ENCODE peak calls at places on chromosomes 5 and 9, in ten cellular contexts. One of them, this sample, is unnamed.

GRCh38 chr5:64869419-64869818 is 100.7 kb downstream of the CWC27 start:
- DNase-seq in cardiac muscle cell: peak; percentile 53
- DNase-seq in adrenal gland: no peak
- DNase-seq in trophoblast cell: no peak
- DNase-seq in left ventricle myocardium inferior: no peak
- DNase-seq in GM23248: peak; percentile 85
- DNase-seq in mammary epithelial cell: peak; percentile 57
- DNase-seq in endodermal cell: no peak
- DNase-seq in neuronal stem cell: peak; percentile 82
- DNase-seq in hepatocyte: no peak
- DNase-seq in this sample: peak; percentile 84

GRCh38 chr9:121240394-121241145 is 27.4 kb upstream of the GSN start:
- DNase-seq in cardiac muscle cell: no peak
- DNase-seq in adrenal gland: no peak
- DNase-seq in trophoblast cell: no peak
- DNase-seq in left ventricle myocardium inferior: no peak
- DNase-seq in GM23248: peak; percentile 26
- DNase-seq in mammary epithelial cell: no peak
- DNase-seq in endodermal cell: no peak
- DNase-seq in neuronal stem cell: no peak
- DNase-seq in hepatocyte: no peak
- DNase-seq in this sample: no peak

GRCh38 chr9:132090771-132091170 is 11.1 kb upstream of the MED27 start:
- DNase-seq in cardiac muscle cell: peak; percentile 43
- DNase-seq in adrenal gland: no peak
- DNase-seq in trophoblast cell: no peak
- DNase-seq in left ventricle myocardium inferior: no peak
- DNase-seq in GM23248: peak; percentile 45
- DNase-seq in mammary epithelial cell: peak; percentile 81
- DNase-seq in endodermal cell: no peak
- DNase-seq in neuronal stem cell: no peak
- DNase-seq in hepatocyte: no peak
- DNase-seq in this sample: peak; percentile 17

GRCh38 chr5:107887181-107887580 is 216.4 kb upstream of the EFNA5 start:
- DNase-seq in cardiac muscle cell: no peak
- DNase-seq in adrenal gland: no peak
- DNase-seq in trophoblast cell: no peak
- DNase-seq in left ventricle myocardium inferior: no peak
- DNase-seq in GM23248: no peak
- DNase-seq in mammary epithelial cell: no peak
- DNase-seq in endodermal cell: no peak
- DNase-seq in neuronal stem cell: no peak
- DNase-seq in hepatocyte: no peak
- DNase-seq in this sample: no peak

GRCh38 chr9:137089232-137089947 is 2.6 kb downstream of the MAN1B1 start:
- DNase-seq in cardiac muscle cell: no peak
- DNase-seq in adrenal gland: no peak
- DNase-seq in trophoblast cell: peak; percentile 43
- DNase-seq in left ventricle myocardium inferior: no peak
- DNase-seq in GM23248: no peak
- DNase-seq in mammary epithelial cell: no peak
- DNase-seq in endodermal cell: no peak
- DNase-seq in neuronal stem cell: no peak
- DNase-seq in hepatocyte: no peak
- DNase-seq in this sample: no peak

GRCh38 chr5:1508679-1509290 is 15.0 kb downstream of the LPCAT1 start:
- DNase-seq in cardiac muscle cell: no peak
- DNase-seq in adrenal gland: no peak
- DNase-seq in trophoblast cell: no peak
- DNase-seq in left ventricle myocardium inferior: peak; percentile 10
- DNase-seq in GM23248: no peak
- DNase-seq in mammary epithelial cell: no peak
- DNase-seq in endodermal cell: peak; percentile 22
- DNase-seq in neuronal stem cell: no peak
- DNase-seq in hepatocyte: no peak
- DNase-seq in this sample: no peak

GRCh38 chr5:1512541-1513291 is 11.0 kb downstream of the LPCAT1 start:
- DNase-seq in cardiac muscle cell: no peak
- DNase-seq in adrenal gland: peak; percentile 43
- DNase-seq in trophoblast cell: peak; percentile 63
- DNase-seq in left ventricle myocardium inferior: peak; percentile 10
- DNase-seq in GM23248: no peak
- DNase-seq in mammary epithelial cell: no peak
- DNase-seq in endodermal cell: peak; percentile 36
- DNase-seq in neuronal stem cell: no peak
- DNase-seq in hepatocyte: no peak
- DNase-seq in this sample: no peak

GRCh38 chr5:138979684-138980275 is 104.6 kb upstream of the LRRTM2 start:
- DNase-seq in cardiac muscle cell: peak; percentile 14
- DNase-seq in adrenal gland: peak; percentile 24
- DNase-seq in trophoblast cell: no peak
- DNase-seq in left ventricle myocardium inferior: no peak
- DNase-seq in GM23248: no peak
- DNase-seq in mammary epithelial cell: no peak
- DNase-seq in endodermal cell: peak; percentile 41
- DNase-seq in neuronal stem cell: no peak
- DNase-seq in hepatocyte: no peak
- DNase-seq in this sample: no peak

GRCh38 chr9:75108571-75108970 is 20.3 kb downstream of the OSTF1 start:
- DNase-seq in cardiac muscle cell: peak; percentile 83
- DNase-seq in adrenal gland: peak; percentile 86
- DNase-seq in trophoblast cell: peak; percentile 63
- DNase-seq in left ventricle myocardium inferior: peak; percentile 48
- DNase-seq in GM23248: peak; percentile 71
- DNase-seq in mammary epithelial cell: no peak
- DNase-seq in endodermal cell: no peak
- DNase-seq in neuronal stem cell: no peak
- DNase-seq in hepatocyte: no peak
- DNase-seq in this sample: peak; percentile 56

GRCh38 chr5:62299097-62299496 is 6.9 kb upstream of the KIF2A start:
- DNase-seq in cardiac muscle cell: no peak
- DNase-seq in adrenal gland: no peak
- DNase-seq in trophoblast cell: peak; percentile 51
- DNase-seq in left ventricle myocardium inferior: no peak
- DNase-seq in GM23248: no peak
- DNase-seq in mammary epithelial cell: no peak
- DNase-seq in endodermal cell: no peak
- DNase-seq in neuronal stem cell: no peak
- DNase-seq in hepatocyte: no peak
- DNase-seq in this sample: no peak

GRCh38 chr5:52069997-52070396 is 686.7 kb downstream of the ISL1 start:
- DNase-seq in cardiac muscle cell: no peak
- DNase-seq in adrenal gland: no peak
- DNase-seq in trophoblast cell: peak; percentile 1
- DNase-seq in left ventricle myocardium inferior: no peak
- DNase-seq in GM23248: no peak
- DNase-seq in mammary epithelial cell: peak; percentile 6
- DNase-seq in endodermal cell: no peak
- DNase-seq in neuronal stem cell: no peak
- DNase-seq in hepatocyte: no peak
- DNase-seq in this sample: no peak

GRCh38 chr9:87818308-87818707 is 64.4 kb upstream of the SPATA31E1 start:
- DNase-seq in cardiac muscle cell: no peak
- DNase-seq in adrenal gland: no peak
- DNase-seq in trophoblast cell: no peak
- DNase-seq in left ventricle myocardium inferior: no peak
- DNase-seq in GM23248: no peak
- DNase-seq in mammary epithelial cell: no peak
- DNase-seq in endodermal cell: no peak
- DNase-seq in neuronal stem cell: no peak
- DNase-seq in hepatocyte: no peak
- DNase-seq in this sample: no peak

GRCh38 chr5:58773744-58774441 is 191.0 kb downstream of the RAB3C start:
- DNase-seq in cardiac muscle cell: peak; percentile 29
- DNase-seq in adrenal gland: peak; percentile 80
- DNase-seq in trophoblast cell: no peak
- DNase-seq in left ventricle myocardium inferior: peak; percentile 41
- DNase-seq in GM23248: no peak
- DNase-seq in mammary epithelial cell: no peak
- DNase-seq in endodermal cell: no peak
- DNase-seq in neuronal stem cell: no peak
- DNase-seq in hepatocyte: no peak
- DNase-seq in this sample: no peak

GRCh38 chr9:96021616-96022444 is 146.3 kb downstream of the ERCC6L2 start:
- DNase-seq in cardiac muscle cell: no peak
- DNase-seq in adrenal gland: no peak
- DNase-seq in trophoblast cell: peak; percentile 5
- DNase-seq in left ventricle myocardium inferior: peak; percentile 25
- DNase-seq in GM23248: no peak
- DNase-seq in mammary epithelial cell: no peak
- DNase-seq in endodermal cell: peak; percentile 76
- DNase-seq in neuronal stem cell: peak; percentile 18
- DNase-seq in hepatocyte: no peak
- DNase-seq in this sample: no peak
- H3K27me3 ChIP-seq in cardiac muscle cell: peaks cover 17% of the 10 kb centered on the region
- H3K27me3 ChIP-seq in adrenal gland: peaks cover 8% of the 10 kb centered on the region
- H3K27me3 ChIP-seq in trophoblast cell: peaks cover 24% of the 10 kb centered on the region
- H3K27me3 ChIP-seq in left ventricle myocardium inferior: peaks cover 79% of the 10 kb centered on the region
- H3K27me3 ChIP-seq in GM23248: peaks cover 52% of the 10 kb centered on the region
- H3K27me3 ChIP-seq in mammary epithelial cell: peaks cover 24% of the 10 kb centered on the region
- H3K27me3 ChIP-seq in endodermal cell: peaks cover 80% of the 10 kb centered on the region
- H3K27me3 ChIP-seq in neuronal stem cell: no peaks in the 10 kb centered on the region
- H3K27me3 ChIP-seq in hepatocyte: peaks cover 57% of the 10 kb centered on the region
- H3K27me3 ChIP-seq in this sample: peaks cover 58% of the 10 kb centered on the region

GRCh38 chr5:3311443-3311842 is 284.2 kb upstream of the IRX1 start:
- DNase-seq in cardiac muscle cell: no peak
- DNase-seq in adrenal gland: no peak
- DNase-seq in trophoblast cell: no peak
- DNase-seq in left ventricle myocardium inferior: no peak
- DNase-seq in GM23248: no peak
- DNase-seq in mammary epithelial cell: peak; percentile 64
- DNase-seq in endodermal cell: peak; percentile 13
- DNase-seq in neuronal stem cell: no peak
- DNase-seq in hepatocyte: no peak
- DNase-seq in this sample: no peak

GRCh38 chr5:3312299-3312698 is 283.3 kb upstream of the IRX1 start:
- DNase-seq in cardiac muscle cell: no peak
- DNase-seq in adrenal gland: no peak
- DNase-seq in trophoblast cell: no peak
- DNase-seq in left ventricle myocardium inferior: no peak
- DNase-seq in GM23248: no peak
- DNase-seq in mammary epithelial cell: no peak
- DNase-seq in endodermal cell: peak; percentile 10
- DNase-seq in neuronal stem cell: no peak
- DNase-seq in hepatocyte: no peak
- DNase-seq in this sample: no peak

GRCh38 chr5:3309538-3309937 is 286.1 kb upstream of the IRX1 start:
- DNase-seq in cardiac muscle cell: no peak
- DNase-seq in adrenal gland: no peak
- DNase-seq in trophoblast cell: no peak
- DNase-seq in left ventricle myocardium inferior: no peak
- DNase-seq in GM23248: no peak
- DNase-seq in mammary epithelial cell: peak; percentile 20
- DNase-seq in endodermal cell: peak; percentile 9
- DNase-seq in neuronal stem cell: no peak
- DNase-seq in hepatocyte: no peak
- DNase-seq in this sample: no peak

GRCh38 chr5:3307982-3308621 is 287.5 kb upstream of the IRX1 start:
- DNase-seq in cardiac muscle cell: no peak
- DNase-seq in adrenal gland: no peak
- DNase-seq in trophoblast cell: no peak
- DNase-seq in left ventricle myocardium inferior: no peak
- DNase-seq in GM23248: no peak
- DNase-seq in mammary epithelial cell: no peak
- DNase-seq in endodermal cell: no peak
- DNase-seq in neuronal stem cell: no peak
- DNase-seq in hepatocyte: no peak
- DNase-seq in this sample: no peak

DNA sequence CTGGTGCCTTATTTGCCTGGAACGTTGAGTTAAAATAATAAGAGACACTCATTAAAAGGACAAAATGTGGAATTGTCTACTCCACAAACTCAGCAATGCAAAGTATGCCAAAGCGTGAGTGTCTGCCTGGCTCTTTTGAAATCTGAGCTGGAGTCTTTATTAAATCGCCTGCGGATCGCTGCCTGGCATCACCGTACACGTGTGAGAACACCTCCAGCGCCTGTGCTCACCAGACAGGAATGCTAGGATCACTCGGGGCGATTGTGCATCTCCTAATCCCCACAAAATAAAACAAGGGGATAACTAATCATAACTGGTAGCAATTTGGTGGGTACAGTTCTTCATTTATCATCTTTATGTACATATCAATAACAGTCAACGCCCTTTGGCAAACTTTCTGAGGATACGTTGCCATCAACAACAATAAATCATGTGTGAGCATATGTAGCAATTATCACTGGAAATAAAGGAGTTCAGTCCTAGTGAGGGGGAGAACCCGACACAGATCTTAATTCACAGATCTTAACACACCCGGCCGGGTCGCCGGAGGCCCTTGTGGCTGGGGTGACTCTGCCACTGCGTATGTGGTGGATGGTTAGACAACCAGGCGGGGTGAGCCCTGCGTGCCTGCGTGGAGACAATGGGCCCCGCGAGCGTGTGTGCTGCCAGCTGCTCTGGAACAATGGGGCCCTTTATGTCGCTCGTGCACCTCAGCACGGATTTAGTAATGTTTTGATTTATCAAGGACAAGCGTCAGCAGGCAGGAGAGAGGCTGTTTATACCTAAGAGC is 284.9 kb upstream of the IRX1 start:
- DNase-seq in cardiac muscle cell: peak; percentile 57
- DNase-seq in adrenal gland: no peak
- DNase-seq in trophoblast cell: no peak
- DNase-seq in left ventricle myocardium inferior: no peak
- DNase-seq in GM23248: peak; percentile 92
- DNase-seq in mammary epithelial cell: peak; percentile 99
- DNase-seq in endodermal cell: peak; percentile 22
- DNase-seq in neuronal stem cell: no peak
- DNase-seq in hepatocyte: no peak
- DNase-seq in this sample: no peak
- H3K27ac ChIP-seq in cardiac muscle cell: no peak overlapping the region
- H3K27ac ChIP-seq in adrenal gland: no peak overlapping the region
- H3K27ac ChIP-seq in trophoblast cell: no peak overlapping the region
- H3K27ac ChIP-seq in left ventricle myocardium inferior: no peak overlapping the region
- H3K27ac ChIP-seq in GM23248: peak overlapping the region; percentile 92
- H3K27ac ChIP-seq in mammary epithelial cell: peak overlapping the region; percentile 98
- H3K27ac ChIP-seq in endodermal cell: peak overlapping the region; percentile 77
- H3K27ac ChIP-seq in neuronal stem cell: no peak overlapping the region
- H3K27ac ChIP-seq in hepatocyte: no peak overlapping the region
- H3K27ac ChIP-seq in this sample: no peak overlapping the region

DNA sequence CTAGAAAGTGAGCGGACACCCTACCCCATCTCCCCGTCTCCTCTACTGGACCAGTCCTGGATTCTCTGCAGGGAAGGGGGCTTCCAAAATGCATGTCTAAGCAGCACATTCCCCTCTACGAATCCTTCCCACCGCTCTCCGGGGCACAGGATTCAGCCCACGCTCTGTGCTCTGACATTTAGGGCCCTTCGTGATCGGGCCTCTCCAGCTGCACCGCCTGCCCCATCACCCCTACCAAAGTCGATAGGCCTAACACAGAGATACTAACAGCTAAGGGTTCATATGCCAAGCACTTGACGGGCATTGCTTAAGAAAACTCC is 1.2 kb downstream of the ARL10 start:
- DNase-seq in cardiac muscle cell: no peak
- DNase-seq in adrenal gland: no peak
- DNase-seq in trophoblast cell: no peak
- DNase-seq in left ventricle myocardium inferior: no peak
- DNase-seq in GM23248: no peak
- DNase-seq in mammary epithelial cell: no peak
- DNase-seq in endodermal cell: no peak
- DNase-seq in neuronal stem cell: no peak
- DNase-seq in hepatocyte: no peak
- DNase-seq in this sample: no peak
- H3K4me3 ChIP-seq in cardiac muscle cell: no peak overlapping the region
- H3K4me3 ChIP-seq in adrenal gland: no peak overlapping the region
- H3K4me3 ChIP-seq in trophoblast cell: peak overlapping the region; percentile 84
- H3K4me3 ChIP-seq in left ventricle myocardium inferior: peak overlapping the region; percentile 90
- H3K4me3 ChIP-seq in GM23248: peak overlapping the region; percentile 78
- H3K4me3 ChIP-seq in mammary epithelial cell: peak overlapping the region; percentile 73
- H3K4me3 ChIP-seq in endodermal cell: peak overlapping the region; percentile 83
- H3K4me3 ChIP-seq in neuronal stem cell: peak overlapping the region; percentile 84
- H3K4me3 ChIP-seq in hepatocyte: no peak overlapping the region
- H3K4me3 ChIP-seq in this sample: peak overlapping the region; percentile 74

GRCh38 chr9:97935291-97935690 is 2.7 kb downstream of the HEMGN start:
- DNase-seq in cardiac muscle cell: no peak
- DNase-seq in adrenal gland: no peak
- DNase-seq in trophoblast cell: no peak
- DNase-seq in left ventricle myocardium inferior: no peak
- DNase-seq in GM23248: no peak
- DNase-seq in mammary epithelial cell: no peak
- DNase-seq in endodermal cell: no peak
- DNase-seq in neuronal stem cell: no peak
- DNase-seq in hepatocyte: no peak
- DNase-seq in this sample: no peak
- H3K27me3 ChIP-seq in cardiac muscle cell: peaks cover 99% of the 10 kb centered on the region
- H3K27me3 ChIP-seq in adrenal gland: peaks cover 11% of the 10 kb centered on the region
- H3K27me3 ChIP-seq in trophoblast cell: peaks cover 6% of the 10 kb centered on the region
- H3K27me3 ChIP-seq in left ventricle myocardium inferior: peaks cover 80% of the 10 kb centered on the region
- H3K27me3 ChIP-seq in GM23248: peaks cover 77% of the 10 kb centered on the region
- H3K27me3 ChIP-seq in mammary epithelial cell: peaks cover 15% of the 10 kb centered on the region
- H3K27me3 ChIP-seq in endodermal cell: peaks cover 93% of the 10 kb centered on the region
- H3K27me3 ChIP-seq in neuronal stem cell: no peaks in the 10 kb centered on the region
- H3K27me3 ChIP-seq in hepatocyte: peaks cover 74% of the 10 kb centered on the region
- H3K27me3 ChIP-seq in this sample: peaks cover 37% of the 10 kb centered on the region

This sample was measured in fibroblast of lung.